ENCODE peak calls at places on chromosomes 5 and 9, in nine cellular contexts. M is memory B cell; K is DMS153; O is ovary; X is activated CD8-positive, alpha-beta memory T cell treated with anti-CD3 and anti-CD28 coated beads, Interleukin-2, amount 50 U/mL, for 48 hours; W is SK-N-SH; C is EH; P is B cell; Z is sciatic nerve. R is an unnamed sample.

GRCh38 chr9:38437193-38437823 is 13.1 kb upstream of the IGFBPL1 start:
- DNase-seq in Z (no peak), C (peak; percentile 76), M (no peak), O (no peak), X (no peak), W (no peak), P (no peak), K (no peak), R (peak; percentile 71)

GRCh38 chr9:36438536-36438935 is 38.5 kb upstream of the RNF38 start:
- DNase-seq in K (no peak), X (no peak), C (no peak), M (no peak), P (no peak), W (no peak), O (no peak), Z (no peak), R (no peak)

GRCh38 chr5:92991681-92992472 is 589.1 kb downstream of the NR2F1-AS1 start:
- DNase-seq in X (no peak), P (no peak), M (no peak), K (no peak), O (no peak), C (peak; percentile 4), W (peak; percentile 15), Z (no peak), R (no peak)

GRCh38 chr9:86099695-86100364 is 472 bp upstream of the GOLM1 start:
- DNase-seq in K (peak; percentile 46), M (no peak), W (peak; percentile 59), P (peak; percentile 38), X (peak; percentile 56), C (peak; percentile 72), O (peak; percentile 60), Z (peak; percentile 72), R (peak; percentile 66)

GRCh38 chr9:131043097-131043496 is 34.1 kb downstream of the LAMC3 start:
- DNase-seq in K (no peak), W (no peak), X (no peak), P (peak; percentile 67), Z (no peak), O (no peak), C (no peak), M (peak; percentile 42), R (no peak)

GRCh38 chr5:138503487-138504270 is 38.4 kb downstream of the EGR1 start:
- DNase-seq in X (no peak), W (peak; percentile 70), K (peak; percentile 11), Z (no peak), P (peak; percentile 52), C (peak; percentile 71), M (peak; percentile 48), O (peak; percentile 52), R (peak; percentile 74)

GRCh38 chr5:142779163-142779562 is 9.0 kb downstream of the ARHGAP26 start:
- DNase-seq in C (peak; percentile 64), Z (no peak), M (no peak), P (no peak), K (no peak), X (no peak), O (no peak), W (peak; percentile 60), R (no peak)

GRCh38 chr9:115808695-115809094 is 344.9 kb upstream of the PAPPA start:
- DNase-seq in M (no peak), O (no peak), P (no peak), W (no peak), C (peak; percentile 25), K (no peak), Z (no peak), X (no peak), R (peak; percentile 12)

GRCh38 chr9:99105152-99106043 is 485 bp downstream of the TGFBR1 start:
- DNase-seq in P (no peak), C (peak; percentile 88), M (peak; percentile 21), O (peak; percentile 62), K (no peak), Z (peak; percentile 87), W (peak; percentile 90), X (peak; percentile 74), R (peak; percentile 91)

R was measured in AG08396.